ENCODE peak calls at places on chromosome 1, in five cellular contexts. N is stimulated activated CD8-positive, alpha-beta memory T cell treated with anti-CD3 and anti-CD28 coated beads, Interleukin-4, amount 100 ng/mL, for 4 hours; F is mesenchymal stem cell; Y is RCC 7860; V is myocyte. C is an unnamed sample.

GRCh38 chr1:36279110-36279788 is 26.9 kb upstream of the SH3D21 start:
- DNase-seq in Y (no peak), F (no peak), V (peak; percentile 74), N (no peak), C (no peak)

GRCh38 chr1:224700915-224701531 is 84.9 kb downstream of the CNIH3 start:
- DNase-seq in F (peak; percentile 16), V (no peak), Y (no peak), N (no peak), C (peak; percentile 63)

GRCh38 chr1:55870076-55870475 is 654.9 kb upstream of the USP24 start:
- DNase-seq in N (no peak), Y (no peak), V (no peak), F (no peak), C (no peak)

GRCh38 chr1:234324668-234325225 is 48.5 kb upstream of the COA6 start:
- DNase-seq in N (no peak), F (no peak), V (peak; percentile 18), Y (no peak), C (peak; percentile 58)

GRCh38 chr1:101371259-101371658 is 134.4 kb downstream of the S1PR1 start:
- DNase-seq in N (no peak), V (peak; percentile 45), F (peak; percentile 76), Y (peak; percentile 59), C (no peak)

GRCh38 chr1:12098786-12099185 is 35.7 kb downstream of the TNFRSF8 start:
- DNase-seq in N (no peak), Y (no peak), V (no peak), F (no peak), C (no peak)

GRCh38 chr1:206555473-206555935 is 48.2 kb downstream of the RASSF5 start:
- DNase-seq in N (no peak), Y (no peak), V (no peak), F (no peak), C (no peak)

GRCh38 chr1:37481289-37482003 is 7.1 kb downstream of the ZC3H12A start:
- DNase-seq in Y (no peak), F (no peak), V (no peak), N (no peak), C (no peak)